ENCODE peak calls at places on chromosome 12, in five cellular contexts. One of them, this sample, is unnamed. For H3K27me3, the result is how much of the 10 kb centered on the place peaks cover.

GRCh38 chr12:77049767-77050353 is 15.5 kb downstream of the E2F7 start:
- DNase-seq in uterus: no peak
- DNase-seq in endodermal cell: no peak
- DNase-seq in bronchial epithelial cell: peak
- DNase-seq in CD8-positive, alpha-beta T cell: no peak
- DNase-seq in this sample: no peak

GRCh38 chr12:11717533-11717961 is 68.1 kb downstream of the ETV6 start:
- DNase-seq in endodermal cell: no peak
- DNase-seq in bronchial epithelial cell: no peak
- DNase-seq in uterus: no peak
- DNase-seq in CD8-positive, alpha-beta T cell: no peak
- DNase-seq in this sample: no peak

GRCh38 chr12:108701779-108702435 is 29.4 kb downstream of the CORO1C start:
- DNase-seq in uterus: no peak
- DNase-seq in CD8-positive, alpha-beta T cell: no peak
- DNase-seq in bronchial epithelial cell: peak
- DNase-seq in endodermal cell: no peak
- DNase-seq in this sample: no peak

GRCh38 chr12:76608070-76608469 is 48.5 kb upstream of the OSBPL8 start:
- DNase-seq in CD8-positive, alpha-beta T cell: no peak
- DNase-seq in uterus: no peak
- DNase-seq in bronchial epithelial cell: peak
- DNase-seq in endodermal cell: no peak
- DNase-seq in this sample: no peak

GRCh38 chr12:54398995-54399793 is 14.7 kb upstream of the ZNF385A start:
- DNase-seq in endodermal cell: peak
- DNase-seq in uterus: peak
- DNase-seq in CD8-positive, alpha-beta T cell: peak
- DNase-seq in bronchial epithelial cell: peak
- DNase-seq in this sample: peak

GRCh38 chr12:1844223-1844622 is 23.9 kb downstream of the LRTM2 start:
- DNase-seq in bronchial epithelial cell: no peak
- DNase-seq in uterus: no peak
- DNase-seq in CD8-positive, alpha-beta T cell: no peak
- DNase-seq in endodermal cell: peak
- DNase-seq in this sample: no peak

GRCh38 chr12:25131270-25131669 is 63.7 kb downstream of the DNAI7 start:
- DNase-seq in endodermal cell: no peak
- DNase-seq in CD8-positive, alpha-beta T cell: no peak
- DNase-seq in bronchial epithelial cell: peak
- DNase-seq in uterus: no peak
- DNase-seq in this sample: no peak

GRCh38 chr12:63921157-63921556 is 76.7 kb downstream of the SRGAP1 start:
- DNase-seq in bronchial epithelial cell: no peak
- DNase-seq in endodermal cell: no peak
- DNase-seq in CD8-positive, alpha-beta T cell: no peak
- DNase-seq in uterus: no peak
- DNase-seq in this sample: no peak

GRCh38 chr12:48927261-48927660 is 2.0 kb upstream of the FKBP11 start:
- DNase-seq in uterus: no peak
- DNase-seq in endodermal cell: no peak
- DNase-seq in bronchial epithelial cell: no peak
- DNase-seq in CD8-positive, alpha-beta T cell: no peak
- DNase-seq in this sample: no peak

GRCh38 chr12:75491169-75491568 is 10.6 kb downstream of the GLIPR1 start:
- DNase-seq in uterus: no peak
- DNase-seq in bronchial epithelial cell: no peak
- DNase-seq in endodermal cell: no peak
- DNase-seq in CD8-positive, alpha-beta T cell: no peak
- DNase-seq in this sample: no peak

GRCh38 chr12:109582636-109583035 is 9.0 kb downstream of the MVK start:
- DNase-seq in uterus: no peak
- DNase-seq in endodermal cell: peak
- DNase-seq in bronchial epithelial cell: peak
- DNase-seq in CD8-positive, alpha-beta T cell: no peak
- DNase-seq in this sample: no peak

GRCh38 chr12:67747869-67748760 is 99.6 kb downstream of the DYRK2 start:
- DNase-seq in uterus: no peak
- DNase-seq in endodermal cell: no peak
- DNase-seq in CD8-positive, alpha-beta T cell: no peak
- DNase-seq in bronchial epithelial cell: peak
- DNase-seq in this sample: no peak

GRCh38 chr12:111211910-111212757 is 156.8 kb downstream of the PHETA1 start:
- DNase-seq in endodermal cell: peak
- DNase-seq in CD8-positive, alpha-beta T cell: no peak
- DNase-seq in bronchial epithelial cell: no peak
- DNase-seq in uterus: no peak
- DNase-seq in this sample: no peak

GRCh38 chr12:52139579-52140062 is 52.2 kb downstream of the KRT80 start:
- DNase-seq in endodermal cell: peak
- DNase-seq in uterus: no peak
- DNase-seq in CD8-positive, alpha-beta T cell: peak
- DNase-seq in bronchial epithelial cell: peak
- DNase-seq in this sample: no peak

GRCh38 chr12:52837341-52837741 is 3.2 kb upstream of the KRT79 start:
- DNase-seq in bronchial epithelial cell: peak
- DNase-seq in endodermal cell: no peak
- DNase-seq in uterus: no peak
- DNase-seq in CD8-positive, alpha-beta T cell: no peak
- DNase-seq in this sample: no peak

GRCh38 chr12:77294016-77294415 is 228.6 kb upstream of the E2F7 start:
- DNase-seq in endodermal cell: no peak
- DNase-seq in uterus: no peak
- DNase-seq in bronchial epithelial cell: peak
- DNase-seq in CD8-positive, alpha-beta T cell: no peak
- DNase-seq in this sample: no peak

GRCh38 chr12:92028039-92028709 is 117.5 kb downstream of the BTG1 start:
- DNase-seq in endodermal cell: no peak
- DNase-seq in bronchial epithelial cell: peak
- DNase-seq in CD8-positive, alpha-beta T cell: no peak
- DNase-seq in uterus: peak
- DNase-seq in this sample: no peak

GRCh38 chr12:107684990-107685359 is 624 bp upstream of the PWP1 start:
- DNase-seq in CD8-positive, alpha-beta T cell: no peak
- DNase-seq in endodermal cell: peak
- DNase-seq in bronchial epithelial cell: peak
- DNase-seq in uterus: no peak
- DNase-seq in this sample: no peak

GRCh38 chr12:52231305-52232232 is 1.5 kb upstream of the KRT7 start:
- DNase-seq in CD8-positive, alpha-beta T cell: no peak
- DNase-seq in uterus: no peak
- DNase-seq in endodermal cell: no peak
- DNase-seq in bronchial epithelial cell: peak
- DNase-seq in this sample: no peak

GRCh38 chr12:6950401-6950801 is 755 bp upstream of the PTPN6 start:
- DNase-seq in uterus: no peak
- DNase-seq in endodermal cell: no peak
- DNase-seq in CD8-positive, alpha-beta T cell: no peak
- DNase-seq in bronchial epithelial cell: no peak
- DNase-seq in this sample: no peak

GRCh38 chr12:57886590-57887363 is 40.2 kb upstream of the CTDSP2 start:
- DNase-seq in CD8-positive, alpha-beta T cell: no peak
- DNase-seq in uterus: no peak
- DNase-seq in bronchial epithelial cell: no peak
- DNase-seq in endodermal cell: no peak
- DNase-seq in this sample: no peak

GRCh38 chr12:94145231-94145979 is 3.0 kb upstream of the PLXNC1 start:
- DNase-seq in CD8-positive, alpha-beta T cell: no peak
- DNase-seq in bronchial epithelial cell: peak
- DNase-seq in endodermal cell: peak
- DNase-seq in uterus: peak
- DNase-seq in this sample: no peak

GRCh38 chr12:5442251-5443006 is 10.5 kb downstream of the NTF3 start:
- DNase-seq in uterus: no peak
- DNase-seq in bronchial epithelial cell: peak
- DNase-seq in CD8-positive, alpha-beta T cell: no peak
- DNase-seq in endodermal cell: peak
- DNase-seq in this sample: no peak

GRCh38 chr12:53514626-53515290 is 7.5 kb upstream of the NPFF start:
- DNase-seq in uterus: no peak
- DNase-seq in bronchial epithelial cell: no peak
- DNase-seq in endodermal cell: no peak
- DNase-seq in CD8-positive, alpha-beta T cell: no peak
- DNase-seq in this sample: no peak

GRCh38 chr12:90841336-90841735 is 113.6 kb downstream of the CCER1 start:
- DNase-seq in CD8-positive, alpha-beta T cell: no peak
- DNase-seq in bronchial epithelial cell: no peak
- DNase-seq in endodermal cell: no peak
- DNase-seq in uterus: no peak
- DNase-seq in this sample: no peak

GRCh38 chr12:6166808-6167207 is 33.4 kb upstream of the CD9 start:
- DNase-seq in CD8-positive, alpha-beta T cell: no peak
- DNase-seq in uterus: no peak
- DNase-seq in endodermal cell: no peak
- DNase-seq in bronchial epithelial cell: no peak
- DNase-seq in this sample: no peak

GRCh38 chr12:120242275-120242799 is 23.2 kb downstream of the PXN start:
- DNase-seq in bronchial epithelial cell: no peak
- DNase-seq in uterus: no peak
- DNase-seq in CD8-positive, alpha-beta T cell: no peak
- DNase-seq in endodermal cell: no peak
- DNase-seq in this sample: no peak

GRCh38 chr12:69910739-69911138 is 85.7 kb downstream of the MYRFL start:
- DNase-seq in endodermal cell: peak
- DNase-seq in uterus: no peak
- DNase-seq in bronchial epithelial cell: no peak
- DNase-seq in CD8-positive, alpha-beta T cell: no peak
- DNase-seq in this sample: no peak

GRCh38 chr12:68639396-68639767 is 28.7 kb downstream of the RAP1B start:
- DNase-seq in endodermal cell: no peak
- DNase-seq in uterus: no peak
- DNase-seq in bronchial epithelial cell: no peak
- DNase-seq in CD8-positive, alpha-beta T cell: no peak
- DNase-seq in this sample: no peak

GRCh38 chr12:52532636-52533035 is 12.4 kb upstream of the KRT5 start:
- DNase-seq in bronchial epithelial cell: no peak
- DNase-seq in endodermal cell: no peak
- DNase-seq in CD8-positive, alpha-beta T cell: no peak
- DNase-seq in uterus: no peak
- DNase-seq in this sample: no peak

GRCh38 chr12:50639721-50640120 is 124.2 kb upstream of the ATF1 start:
- DNase-seq in uterus: no peak
- DNase-seq in bronchial epithelial cell: peak
- DNase-seq in CD8-positive, alpha-beta T cell: no peak
- DNase-seq in endodermal cell: no peak
- DNase-seq in this sample: no peak

GRCh38 chr12:6927379-6927991 is at the start of gene ATN1:
- DNase-seq in endodermal cell: peak
- DNase-seq in uterus: peak
- DNase-seq in bronchial epithelial cell: no peak
- DNase-seq in CD8-positive, alpha-beta T cell: peak
- DNase-seq in this sample: peak

GRCh38 chr12:114414866-114415524 is 9.1 kb upstream of the TBX5 start:
- DNase-seq in bronchial epithelial cell: no peak
- DNase-seq in CD8-positive, alpha-beta T cell: no peak
- DNase-seq in uterus: no peak
- DNase-seq in endodermal cell: peak
- DNase-seq in this sample: no peak
- H3K27me3 ChIP-seq in bronchial epithelial cell: under half
- H3K27me3 ChIP-seq in CD8-positive, alpha-beta T cell: under half
- H3K27me3 ChIP-seq in uterus: half or more
- H3K27me3 ChIP-seq in endodermal cell: half or more
- H3K27me3 ChIP-seq in this sample: under half

GRCh38 chr12:122422769-122423257 is 344 bp upstream of the CLIP1 start:
- DNase-seq in uterus: peak
- DNase-seq in bronchial epithelial cell: peak
- DNase-seq in endodermal cell: peak
- DNase-seq in CD8-positive, alpha-beta T cell: no peak
- DNase-seq in this sample: no peak

GRCh38 chr12:122421815-122422737 is at the start of gene CLIP1:
- DNase-seq in uterus: peak
- DNase-seq in bronchial epithelial cell: no peak
- DNase-seq in CD8-positive, alpha-beta T cell: peak
- DNase-seq in endodermal cell: peak
- DNase-seq in this sample: peak

GRCh38 chr12:122421263-122421814 is 1.1 kb downstream of the CLIP1 start:
- DNase-seq in endodermal cell: no peak
- DNase-seq in CD8-positive, alpha-beta T cell: peak
- DNase-seq in bronchial epithelial cell: peak
- DNase-seq in uterus: peak
- DNase-seq in this sample: no peak

GRCh38 chr12:122420471-122421262 is 1.8 kb downstream of the CLIP1 start:
- DNase-seq in endodermal cell: no peak
- DNase-seq in CD8-positive, alpha-beta T cell: no peak
- DNase-seq in uterus: no peak
- DNase-seq in bronchial epithelial cell: no peak
- DNase-seq in this sample: no peak

GRCh38 chr12:122423258-122424165 is 1.0 kb upstream of the CLIP1 start:
- DNase-seq in bronchial epithelial cell: no peak
- DNase-seq in endodermal cell: peak
- DNase-seq in CD8-positive, alpha-beta T cell: no peak
- DNase-seq in uterus: no peak
- DNase-seq in this sample: no peak
- H3K4me3 ChIP-seq in bronchial epithelial cell: peak
- H3K4me3 ChIP-seq in endodermal cell: peak
- H3K4me3 ChIP-seq in CD8-positive, alpha-beta T cell: peak
- H3K4me3 ChIP-seq in uterus: peak
- H3K4me3 ChIP-seq in this sample: peak

GRCh38 chr12:125065021-125065752 is at the start of gene AACS:
- DNase-seq in uterus: peak
- DNase-seq in endodermal cell: peak
- DNase-seq in CD8-positive, alpha-beta T cell: peak
- DNase-seq in bronchial epithelial cell: peak
- DNase-seq in this sample: peak
- TF ChIP-seq CTCF in uterus: no peak
- TF ChIP-seq CTCF in endodermal cell: peak
- TF ChIP-seq CTCF in CD8-positive, alpha-beta T cell: no peak
- TF ChIP-seq CTCF in bronchial epithelial cell: no peak
- TF ChIP-seq CTCF in this sample: no peak

GRCh38 chr12:13841358-13841757 is 140.0 kb downstream of the GRIN2B start:
- DNase-seq in CD8-positive, alpha-beta T cell: no peak
- DNase-seq in bronchial epithelial cell: no peak
- DNase-seq in endodermal cell: no peak
- DNase-seq in uterus: no peak
- DNase-seq in this sample: no peak

GRCh38 chr12:13839937-13840336 is 141.5 kb downstream of the GRIN2B start:
- DNase-seq in uterus: no peak
- DNase-seq in endodermal cell: no peak
- DNase-seq in bronchial epithelial cell: peak
- DNase-seq in CD8-positive, alpha-beta T cell: no peak
- DNase-seq in this sample: no peak

DNA sequence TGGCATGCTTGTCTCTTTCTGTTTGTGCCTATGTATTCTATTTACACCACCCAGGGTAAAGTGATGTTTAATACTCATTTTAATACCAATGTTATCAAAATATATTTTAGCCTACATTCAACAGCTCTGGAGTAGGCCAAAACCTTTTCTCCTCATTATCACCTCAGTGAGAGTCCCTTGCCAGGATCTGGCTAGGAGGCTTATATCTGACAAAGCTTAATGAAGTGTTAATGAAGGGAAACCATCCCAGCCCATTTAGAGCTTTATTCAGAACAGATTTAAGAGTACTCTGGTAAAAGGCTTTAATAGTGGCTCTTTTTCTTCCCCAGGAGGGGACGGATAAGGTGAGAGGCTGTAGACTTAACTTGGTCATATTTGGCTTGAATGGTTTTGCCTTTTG is 137.6 kb downstream of the GRIN2B start:
- DNase-seq in bronchial epithelial cell: no peak
- DNase-seq in CD8-positive, alpha-beta T cell: no peak
- DNase-seq in uterus: no peak
- DNase-seq in endodermal cell: peak
- DNase-seq in this sample: no peak
- H3K27me3 ChIP-seq in bronchial epithelial cell: under half
- H3K27me3 ChIP-seq in CD8-positive, alpha-beta T cell: under half
- H3K27me3 ChIP-seq in uterus: under half
- H3K27me3 ChIP-seq in endodermal cell: under half
- H3K27me3 ChIP-seq in this sample: under half

This sample was measured in GM06990.